ENCODE peak calls at places on chromosomes 7 and 10, in seven cellular contexts. G is activated CD8-positive, alpha-beta memory T cell treated with anti-CD3 and anti-CD28 coated beads, Interleukin-2, amount 50 U/mL, for 48 hours; Z is activated T-cell treated with anti-CD3 and anti-CD28 coated beads for 48 hours; O is activated naive CD4-positive, alpha-beta T cell; J is PC-9; B is caudate nucleus; U is HCT116. S is an unnamed sample.

GRCh38 chr7:137903382-137904169 is 56.8 kb upstream of the DGKI start:
- DNase-seq in B (no peak), U (peak), Z (no peak), O (peak), G (peak), J (peak), S (peak)

GRCh38 chr10:93068411-93069244 is 5.1 kb upstream of the CYP26A1 start:
- DNase-seq in U (no peak), B (peak), Z (no peak), J (no peak), O (no peak), G (no peak), S (no peak)

GRCh38 chr10:31136951-31137885 is 105.6 kb upstream of the ZNF438 start:
- DNase-seq in J (no peak), Z (no peak), U (no peak), B (no peak), O (no peak), G (no peak), S (peak)

GRCh38 chr7:159098795-159099194 is 45.9 kb downstream of the VIPR2 start:
- DNase-seq in U (no peak), G (peak), O (no peak), B (no peak), J (no peak), Z (no peak), S (no peak)

GRCh38 chr7:111266613-111267012 is 175.7 kb downstream of the LRRN3 start:
- DNase-seq in U (no peak), B (no peak), Z (no peak), O (no peak), J (peak), G (no peak), S (peak)

GRCh38 chr7:909358-910329 is 33.3 kb downstream of the GET4 start:
- DNase-seq in J (no peak), O (no peak), Z (no peak), G (no peak), U (no peak), B (no peak), S (peak)

GRCh38 chr10:5364365-5364764 is 401 bp upstream of the UCN3 start:
- DNase-seq in J (no peak), U (no peak), Z (no peak), B (no peak), O (no peak), G (no peak), S (no peak)

GRCh38 chr7:69431626-69432025 is 166.6 kb upstream of the AUTS2 start:
- DNase-seq in Z (no peak), B (no peak), J (no peak), O (no peak), U (no peak), G (no peak), S (no peak)

GRCh38 chr10:119217937-119218579 is 10.7 kb downstream of the GRK5 start:
- DNase-seq in U (no peak), O (no peak), G (no peak), Z (no peak), J (no peak), B (no peak), S (peak)

GRCh38 chr10:21509391-21510217 is 15.9 kb downstream of the SKIDA1 start:
- DNase-seq in Z (no peak), B (no peak), G (no peak), O (no peak), J (no peak), U (no peak), S (no peak)

GRCh38 chr7:72362246-72362645 is 49.9 kb downstream of the CALN1 start:
- DNase-seq in Z (no peak), U (no peak), G (no peak), B (no peak), O (no peak), J (no peak), S (no peak)

GRCh38 chr10:87750001-87750651 is 67.9 kb downstream of the ATAD1 start:
- DNase-seq in O (no peak), G (no peak), U (no peak), B (no peak), J (no peak), Z (no peak), S (peak)

GRCh38 chr10:79378383-79378646 is 31.0 kb downstream of the PPIF start:
- DNase-seq in U (no peak), J (no peak), O (no peak), Z (no peak), G (no peak), B (no peak), S (no peak)

GRCh38 chr10:72259491-72260214 is 14.1 kb upstream of the DDIT4 start:
- DNase-seq in U (no peak), O (no peak), G (peak), Z (no peak), J (no peak), B (no peak), S (peak)

S was measured in fibroblast of pulmonary artery.